ENCODE peak calls at places on chromosomes 6 and 20, in seven cellular contexts. X is adrenal gland, C is pancreas, L is endothelial cell of umbilical vein, U is lower lobe of right lung, P is cardiac muscle cell, O is testis. T is an unnamed sample.
A peak's percentile ranks its signal among the peaks of the same experiment; 100 is the strongest.

GRCh38 chr6:90169328-90169886 is 127.2 kb downstream of the BACH2 start:
- DNase-seq in X (no peak), P (peak; percentile 36), C (no peak), L (no peak), U (no peak), O (no peak), T (no peak)

GRCh38 chr6:133503330-133503729 is 262.2 kb downstream of the EYA4 start:
- DNase-seq in C (no peak), P (no peak), O (no peak), L (no peak), X (no peak), U (no peak), T (no peak)

GRCh38 chr6:40586369-40586768 is 795 bp downstream of the LRFN2 start:
- DNase-seq in X (no peak), P (no peak), L (no peak), C (no peak), U (no peak), O (no peak), T (no peak)

GRCh38 chr6:97026298-97026697 is 101.8 kb downstream of the KLHL32 start:
- DNase-seq in C (no peak), O (no peak), U (no peak), P (no peak), X (no peak), L (no peak), T (no peak)

GRCh38 chr6:81384921-81385320 is 367.6 kb downstream of the TENT5A start:
- DNase-seq in O (no peak), P (no peak), X (no peak), C (no peak), U (no peak), L (no peak), T (no peak)

GRCh38 chr6:147507162-147508072 is 1.1 kb upstream of the SAMD5 start:
- DNase-seq in O (peak; percentile 62), X (no peak), C (peak; percentile 20), P (peak; percentile 38), U (peak; percentile 46), L (peak; percentile 26), T (peak; percentile 18)

GRCh38 chr20:2687514-2687913 is 5.1 kb upstream of the EBF4 start:
- DNase-seq in O (no peak), U (no peak), L (no peak), C (no peak), X (no peak), P (no peak), T (no peak)

GRCh38 chr6:5950448-5950847 is 56.3 kb downstream of the NRN1 start:
- DNase-seq in O (peak; percentile 21), X (peak; percentile 27), U (no peak), C (no peak), P (peak; percentile 10), L (peak; percentile 44), T (no peak)

GRCh38 chr6:145813285-145814034 is 1.1 kb downstream of the FBXO30 start:
- DNase-seq in X (no peak), P (peak; percentile 31), O (no peak), U (no peak), L (peak; percentile 80), C (no peak), T (no peak)

GRCh38 chr6:10384719-10385511 is 30.0 kb downstream of the TFAP2A start:
- DNase-seq in X (no peak), C (no peak), U (no peak), P (no peak), L (no peak), O (no peak), T (no peak)

GRCh38 chr6:122144229-122144628 is 255.2 kb upstream of the HSF2 start:
- DNase-seq in L (no peak), U (no peak), P (no peak), O (no peak), C (no peak), X (no peak), T (no peak)

GRCh38 chr6:101630956-101631355 is 237.4 kb downstream of the GRIK2 start:
- DNase-seq in C (no peak), P (no peak), O (no peak), X (no peak), L (no peak), U (no peak), T (no peak)

GRCh38 chr20:8082999-8083398 is 49.1 kb upstream of the PLCB1 start:
- DNase-seq in U (no peak), L (no peak), P (no peak), O (no peak), X (peak; percentile 27), C (no peak), T (no peak)

GRCh38 chr6:119119989-119120388 is 41.5 kb upstream of the FAM184A start:
- DNase-seq in C (no peak), P (no peak), O (no peak), X (no peak), U (no peak), L (no peak), T (no peak)

GRCh38 chr6:54286141-54286540 is 22.1 kb upstream of the TINAG start:
- DNase-seq in X (no peak), C (no peak), U (no peak), L (no peak), P (no peak), O (no peak), T (no peak)

GRCh38 chr6:127207591-127208120 is 59.0 kb upstream of the RNF146 start:
- DNase-seq in L (peak; percentile 97), P (no peak), C (no peak), X (no peak), O (no peak), U (no peak), T (no peak)

GRCh38 chr20:10611357-10611756 is 62.4 kb downstream of the JAG1 start:
- DNase-seq in L (peak; percentile 41), U (no peak), X (no peak), O (peak; percentile 65), C (peak; percentile 36), P (peak; percentile 54), T (peak; percentile 50)

GRCh38 chr6:127496471-127496870 is 22.7 kb downstream of the MTCL3 start:
- DNase-seq in L (no peak), U (no peak), C (no peak), P (no peak), X (no peak), O (no peak), T (no peak)

GRCh38 chr6:150775400-150775799 is 90.1 kb upstream of the MTHFD1L start:
- DNase-seq in C (no peak), P (no peak), U (no peak), X (no peak), L (peak; percentile 39), O (no peak), T (no peak)

GRCh38 chr6:155389130-155389529 is 66.5 kb downstream of the NOX3 start:
- DNase-seq in O (no peak), L (no peak), U (no peak), X (no peak), P (no peak), C (no peak), T (no peak)

GRCh38 chr20:9467995-9468394 is 46.4 kb upstream of the LAMP5 start:
- DNase-seq in P (peak; percentile 9), X (no peak), C (no peak), U (no peak), O (no peak), L (no peak), T (no peak)

DNA sequence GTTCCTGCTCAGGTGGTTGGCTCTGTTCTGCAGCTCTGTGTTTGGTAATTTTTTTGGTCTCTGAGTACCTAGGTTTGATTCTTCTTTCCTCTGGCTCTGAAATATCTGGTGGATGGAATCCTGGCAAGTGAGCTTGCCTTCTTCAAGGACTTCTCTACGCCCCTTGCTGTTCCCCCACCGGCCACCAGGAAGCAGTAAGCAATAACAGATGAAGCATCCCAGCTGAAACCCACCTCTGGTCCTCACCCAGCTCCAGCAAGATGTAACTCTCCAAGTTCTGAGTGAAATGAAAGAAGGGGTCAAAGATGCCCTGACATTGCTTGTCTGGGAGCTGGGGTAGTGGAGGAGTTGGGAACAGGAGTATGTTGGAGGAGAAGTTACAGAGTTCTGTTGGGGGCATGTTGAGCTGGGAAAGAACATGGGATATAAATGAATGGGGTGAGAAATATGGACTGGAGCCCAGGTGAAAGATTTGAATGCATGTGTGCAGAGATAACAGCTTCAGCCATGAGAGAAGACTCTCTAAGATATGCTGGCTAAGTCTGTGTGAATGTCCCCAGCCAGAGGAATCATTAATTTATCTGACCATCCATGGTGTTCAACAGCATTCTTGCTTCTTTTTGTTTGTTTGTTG is 51.3 kb upstream of the GLP1R start:
- DNase-seq in U (no peak), X (no peak), C (peak; percentile 31), P (peak; percentile 74), L (peak; percentile 18), O (peak; percentile 50), T (no peak)
- TF ChIP-seq CTCF in U (peak; percentile 47), X (peak; percentile 30), C (peak; percentile 19), P (peak; percentile 65), L (peak; percentile 37), O (no peak), T (peak; percentile 34)

GRCh38 chr20:62982124-62983075 is 24.4 kb downstream of the BHLHE23 start:
- DNase-seq in P (no peak), X (no peak), U (no peak), O (no peak), C (no peak), L (no peak), T (no peak)
- H3K27me3 ChIP-seq in P (peaks cover 18% of the 10 kb centered on the region), X (peaks cover 48% of the 10 kb centered on the region), U (peaks cover 82% of the 10 kb centered on the region), O (no peaks in the 10 kb centered on the region), C (no peaks in the 10 kb centered on the region), L (peaks cover 21% of the 10 kb centered on the region), T (peaks cover 85% of the 10 kb centered on the region)

GRCh38 chr6:16741112-16742016 is 19.9 kb downstream of the ATXN1 start:
- DNase-seq in L (no peak), O (no peak), X (no peak), P (no peak), U (no peak), C (no peak), T (no peak)

GRCh38 chr6:16737926-16738325 is 23.3 kb downstream of the ATXN1 start:
- DNase-seq in P (no peak), O (no peak), U (no peak), C (no peak), X (no peak), L (no peak), T (no peak)

GRCh38 chr6:16739329-16739801 is 21.9 kb downstream of the ATXN1 start:
- DNase-seq in P (no peak), L (no peak), X (no peak), U (no peak), O (no peak), C (no peak), T (no peak)

GRCh38 chr6:16743661-16744210 is 17.5 kb downstream of the ATXN1 start:
- DNase-seq in C (no peak), X (no peak), O (no peak), U (peak; percentile 54), L (no peak), P (no peak), T (no peak)

DNA sequence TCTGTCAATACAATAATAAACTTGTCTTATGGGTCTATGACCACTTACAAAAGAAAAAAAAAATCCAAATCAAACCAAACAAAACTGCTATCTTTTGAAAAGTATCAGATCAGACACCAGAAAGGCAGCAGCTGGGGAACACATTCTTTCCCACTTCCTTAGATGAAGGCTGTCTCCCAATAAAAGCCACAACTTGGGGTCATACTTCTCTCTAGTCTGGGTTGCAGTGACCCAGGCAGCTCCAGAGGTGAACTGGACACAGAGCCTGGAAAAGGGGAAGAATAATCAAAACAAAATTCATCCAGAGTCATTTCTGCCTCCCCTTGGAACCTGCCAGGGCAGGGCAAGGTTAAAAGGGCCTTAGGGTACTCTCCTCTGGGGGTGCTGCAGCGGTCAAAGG is 19.1 kb downstream of the ATXN1 start:
- DNase-seq in U (no peak), L (no peak), O (no peak), C (no peak), X (no peak), P (no peak), T (no peak)
- H3K4me1 ChIP-seq in U (peaks cover 75% of the 10 kb centered on the region), L (peaks cover 14% of the 10 kb centered on the region), O (peaks cover 19% of the 10 kb centered on the region), C (peaks cover 5% of the 10 kb centered on the region), X (no peaks in the 10 kb centered on the region), P (no peaks in the 10 kb centered on the region), T (peaks cover 40% of the 10 kb centered on the region)

GRCh38 chr20:54459279-54459678 is 16.1 kb upstream of the DOK5 start:
- DNase-seq in C (no peak), O (no peak), X (no peak), P (no peak), L (no peak), U (no peak), T (no peak)
- TF ChIP-seq CTCF in C (no peak), O (no peak), X (no peak), P (no peak), L (no peak), U (no peak), T (no peak)